ENCODE peak calls at places on chromosome 20, in six cellular contexts. One of them, this sample, is unnamed.

GRCh38 chr20:50858525-50858924 is 63.7 kb downstream of the BCAS4 start:
- DNase-seq in glutamatergic neuron: no peak
- DNase-seq in left lung: no peak
- DNase-seq in GM10248: no peak
- DNase-seq in ascending aorta: no peak
- DNase-seq in GM12865: no peak
- DNase-seq in this sample: no peak

GRCh38 chr20:21272279-21272678 is 30.9 kb upstream of the XRN2 start:
- DNase-seq in glutamatergic neuron: no peak
- DNase-seq in left lung: no peak
- DNase-seq in GM10248: no peak
- DNase-seq in ascending aorta: no peak
- DNase-seq in GM12865: peak
- DNase-seq in this sample: no peak

GRCh38 chr20:45055056-45055455 is 45.9 kb downstream of the KCNS1 start:
- DNase-seq in glutamatergic neuron: no peak
- DNase-seq in left lung: no peak
- DNase-seq in GM10248: no peak
- DNase-seq in ascending aorta: no peak
- DNase-seq in GM12865: peak
- DNase-seq in this sample: no peak

GRCh38 chr20:1391640-1392442 is 1.0 kb downstream of the FKBP1A start:
- DNase-seq in glutamatergic neuron: peak
- DNase-seq in left lung: peak
- DNase-seq in GM10248: no peak
- DNase-seq in ascending aorta: no peak
- DNase-seq in GM12865: peak
- DNase-seq in this sample: peak

GRCh38 chr20:21137078-21137477 is 11.2 kb downstream of the KIZ start:
- DNase-seq in glutamatergic neuron: no peak
- DNase-seq in left lung: no peak
- DNase-seq in GM10248: no peak
- DNase-seq in ascending aorta: no peak
- DNase-seq in GM12865: no peak
- DNase-seq in this sample: no peak

GRCh38 chr20:51732454-51732791 is 35.8 kb downstream of the ATP9A start:
- DNase-seq in glutamatergic neuron: no peak
- DNase-seq in left lung: no peak
- DNase-seq in GM10248: no peak
- DNase-seq in ascending aorta: no peak
- DNase-seq in GM12865: no peak
- DNase-seq in this sample: no peak

GRCh38 chr20:63042448-63043071 is 35.8 kb upstream of the BHLHE23 start:
- DNase-seq in glutamatergic neuron: no peak
- DNase-seq in left lung: no peak
- DNase-seq in GM10248: peak
- DNase-seq in ascending aorta: no peak
- DNase-seq in GM12865: no peak
- DNase-seq in this sample: no peak

GRCh38 chr20:63635431-63636141 is 8.7 kb upstream of the GMEB2 start:
- DNase-seq in glutamatergic neuron: no peak
- DNase-seq in left lung: no peak
- DNase-seq in GM10248: no peak
- DNase-seq in ascending aorta: no peak
- DNase-seq in GM12865: peak
- DNase-seq in this sample: no peak

GRCh38 chr20:36155629-36155971 is 1.1 kb downstream of the EPB41L1 start:
- DNase-seq in glutamatergic neuron: no peak
- DNase-seq in left lung: no peak
- DNase-seq in GM10248: no peak
- DNase-seq in ascending aorta: no peak
- DNase-seq in GM12865: no peak
- DNase-seq in this sample: no peak

GRCh38 chr20:49207071-49207470 is 12.1 kb upstream of the DDX27 start:
- DNase-seq in glutamatergic neuron: no peak
- DNase-seq in left lung: no peak
- DNase-seq in GM10248: peak
- DNase-seq in ascending aorta: no peak
- DNase-seq in GM12865: peak
- DNase-seq in this sample: no peak
- TF ChIP-seq CTCF in glutamatergic neuron: no peak
- TF ChIP-seq CTCF in left lung: no peak
- TF ChIP-seq CTCF in GM10248: peak
- TF ChIP-seq CTCF in ascending aorta: no peak
- TF ChIP-seq CTCF in GM12865: peak
- TF ChIP-seq CTCF in this sample: no peak

GRCh38 chr20:53212018-53212417 is 239.9 kb downstream of the TSHZ2 start:
- DNase-seq in glutamatergic neuron: no peak
- DNase-seq in left lung: no peak
- DNase-seq in GM10248: no peak
- DNase-seq in ascending aorta: no peak
- DNase-seq in GM12865: no peak
- DNase-seq in this sample: no peak
- TF ChIP-seq CTCF in glutamatergic neuron: no peak
- TF ChIP-seq CTCF in left lung: no peak
- TF ChIP-seq CTCF in GM10248: no peak
- TF ChIP-seq CTCF in ascending aorta: no peak
- TF ChIP-seq CTCF in GM12865: no peak
- TF ChIP-seq CTCF in this sample: no peak

GRCh38 chr20:43066061-43066575 is 123.6 kb downstream of the PTPRT start:
- DNase-seq in glutamatergic neuron: no peak
- DNase-seq in left lung: no peak
- DNase-seq in GM10248: no peak
- DNase-seq in ascending aorta: no peak
- DNase-seq in GM12865: no peak
- DNase-seq in this sample: no peak

GRCh38 chr20:43068482-43068881 is 121.2 kb downstream of the PTPRT start:
- DNase-seq in glutamatergic neuron: no peak
- DNase-seq in left lung: no peak
- DNase-seq in GM10248: no peak
- DNase-seq in ascending aorta: no peak
- DNase-seq in GM12865: no peak
- DNase-seq in this sample: no peak

DNA sequence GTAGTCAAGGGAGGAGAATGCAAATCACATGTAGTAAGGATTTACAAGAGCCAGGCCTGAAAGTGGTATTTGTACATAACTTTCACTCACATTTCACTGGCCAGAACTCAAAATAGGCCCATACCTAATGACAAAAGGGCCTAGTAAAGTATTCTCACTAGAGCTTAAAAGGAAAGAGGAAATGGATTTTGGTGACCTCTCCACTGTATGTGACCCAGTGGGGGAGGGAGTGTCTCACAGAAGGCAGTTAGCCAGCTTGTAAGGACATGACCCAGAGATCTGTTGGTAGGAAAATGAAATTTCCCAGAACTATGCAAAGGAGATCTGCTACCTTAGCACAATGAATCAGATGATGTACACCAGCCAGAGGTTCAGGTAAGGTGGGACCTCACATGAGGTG is 124.4 kb downstream of the PTPRT start:
- DNase-seq in glutamatergic neuron: no peak
- DNase-seq in left lung: no peak
- DNase-seq in GM10248: no peak
- DNase-seq in ascending aorta: no peak
- DNase-seq in GM12865: no peak
- DNase-seq in this sample: no peak
- TF ChIP-seq CTCF in glutamatergic neuron: no peak
- TF ChIP-seq CTCF in left lung: no peak
- TF ChIP-seq CTCF in GM10248: no peak
- TF ChIP-seq CTCF in ascending aorta: no peak
- TF ChIP-seq CTCF in GM12865: no peak
- TF ChIP-seq CTCF in this sample: no peak

GRCh38 chr20:41357424-41358163 is 9.0 kb downstream of the EMILIN3 start:
- DNase-seq in glutamatergic neuron: no peak
- DNase-seq in left lung: no peak
- DNase-seq in GM10248: no peak
- DNase-seq in ascending aorta: no peak
- DNase-seq in GM12865: no peak
- DNase-seq in this sample: no peak
- TF ChIP-seq CTCF in glutamatergic neuron: peak
- TF ChIP-seq CTCF in left lung: no peak
- TF ChIP-seq CTCF in GM10248: no peak
- TF ChIP-seq CTCF in ascending aorta: no peak
- TF ChIP-seq CTCF in GM12865: peak
- TF ChIP-seq CTCF in this sample: no peak

GRCh38 chr20:57576002-57576401 is 15.1 kb downstream of the PCK1 start:
- DNase-seq in glutamatergic neuron: no peak
- DNase-seq in left lung: no peak
- DNase-seq in GM10248: no peak
- DNase-seq in ascending aorta: no peak
- DNase-seq in GM12865: no peak
- DNase-seq in this sample: no peak

GRCh38 chr20:57573893-57574292 is 13.0 kb downstream of the PCK1 start:
- DNase-seq in glutamatergic neuron: peak
- DNase-seq in left lung: no peak
- DNase-seq in GM10248: no peak
- DNase-seq in ascending aorta: no peak
- DNase-seq in GM12865: no peak
- DNase-seq in this sample: no peak

GRCh38 chr20:57574954-57575353 is 14.0 kb downstream of the PCK1 start:
- DNase-seq in glutamatergic neuron: no peak
- DNase-seq in left lung: no peak
- DNase-seq in GM10248: no peak
- DNase-seq in ascending aorta: no peak
- DNase-seq in GM12865: no peak
- DNase-seq in this sample: no peak

GRCh38 chr20:57570898-57571297 is 10.0 kb downstream of the PCK1 start:
- DNase-seq in glutamatergic neuron: no peak
- DNase-seq in left lung: no peak
- DNase-seq in GM10248: no peak
- DNase-seq in ascending aorta: no peak
- DNase-seq in GM12865: no peak
- DNase-seq in this sample: no peak

DNA sequence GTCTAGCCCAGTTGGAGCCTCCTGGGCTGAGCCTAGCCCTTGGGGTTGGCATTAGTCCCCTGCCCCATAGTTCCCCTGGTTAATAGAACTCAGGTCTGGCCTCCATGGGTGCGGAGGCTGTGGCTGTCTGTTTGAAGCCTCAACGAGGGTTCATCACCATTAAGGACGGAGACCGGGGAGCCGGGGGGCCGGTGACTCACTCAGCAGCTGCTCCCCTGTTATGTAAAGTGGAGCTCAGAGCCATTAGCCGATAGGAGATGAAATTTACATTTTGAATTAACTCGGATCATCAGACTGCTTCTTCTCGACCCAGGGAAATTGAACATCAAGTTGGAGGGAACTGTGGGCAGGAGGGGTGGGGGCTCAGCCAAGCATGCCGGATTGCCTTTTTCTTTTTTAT is 12.3 kb downstream of the PCK1 start:
- DNase-seq in glutamatergic neuron: peak
- DNase-seq in left lung: no peak
- DNase-seq in GM10248: no peak
- DNase-seq in ascending aorta: no peak
- DNase-seq in GM12865: no peak
- DNase-seq in this sample: no peak
- TF ChIP-seq CTCF in glutamatergic neuron: no peak
- TF ChIP-seq CTCF in left lung: no peak
- TF ChIP-seq CTCF in GM10248: no peak
- TF ChIP-seq CTCF in ascending aorta: no peak
- TF ChIP-seq CTCF in GM12865: no peak
- TF ChIP-seq CTCF in this sample: no peak

DNA sequence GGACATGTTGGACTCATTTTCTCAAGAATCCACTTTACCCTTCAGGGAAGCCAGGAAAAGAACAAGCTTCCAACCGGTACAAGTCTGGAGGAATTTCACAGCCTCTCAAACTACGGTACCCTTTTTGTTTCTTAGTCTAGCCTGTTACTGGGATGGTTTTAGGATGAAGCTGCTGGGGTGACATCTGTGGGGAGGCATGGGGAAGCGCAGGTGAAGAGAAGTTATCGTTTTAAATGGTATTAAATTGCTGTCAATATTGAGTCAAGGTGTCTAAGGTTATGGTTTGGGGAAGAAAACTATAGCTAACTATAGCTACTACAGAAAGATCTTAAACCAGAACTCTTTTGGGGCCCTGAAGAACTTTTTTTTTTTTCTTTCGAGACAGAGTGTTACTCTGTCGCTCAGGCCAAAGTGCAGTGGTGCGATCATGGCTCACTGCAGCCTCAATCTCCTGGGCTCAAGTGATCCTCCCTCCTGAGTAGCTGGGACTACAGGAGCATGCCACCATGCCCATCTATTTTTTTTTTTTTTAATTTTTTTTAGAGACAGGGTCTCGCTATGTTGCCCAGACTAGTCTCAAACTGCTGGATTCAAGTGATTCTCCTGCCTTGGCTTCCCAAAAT is 128.7 kb downstream of the RIN2 start:
- DNase-seq in glutamatergic neuron: no peak
- DNase-seq in left lung: no peak
- DNase-seq in GM10248: no peak
- DNase-seq in ascending aorta: no peak
- DNase-seq in GM12865: no peak
- DNase-seq in this sample: no peak
- TF ChIP-seq CTCF in glutamatergic neuron: no peak
- TF ChIP-seq CTCF in left lung: no peak
- TF ChIP-seq CTCF in GM10248: no peak
- TF ChIP-seq CTCF in ascending aorta: no peak
- TF ChIP-seq CTCF in GM12865: no peak
- TF ChIP-seq CTCF in this sample: no peak

GRCh38 chr20:17287503-17287902 is 60.7 kb downstream of the PCSK2 start:
- DNase-seq in glutamatergic neuron: peak
- DNase-seq in left lung: no peak
- DNase-seq in GM10248: no peak
- DNase-seq in ascending aorta: no peak
- DNase-seq in GM12865: no peak
- DNase-seq in this sample: no peak
- TF ChIP-seq CTCF in glutamatergic neuron: peak
- TF ChIP-seq CTCF in left lung: no peak
- TF ChIP-seq CTCF in GM10248: no peak
- TF ChIP-seq CTCF in ascending aorta: no peak
- TF ChIP-seq CTCF in GM12865: peak
- TF ChIP-seq CTCF in this sample: peak